ENCODE peak calls at places on chromosomes 12 and 14, in seven cellular contexts. H is tibial nerve, P is Peyer's patch, A is endothelial cell, O is fibroblast of pulmonary artery, U is WERI-Rb-1, T is lower leg skin. C is an unnamed sample.
A peak's percentile ranks its signal among the peaks of the same experiment; 100 is the strongest.

GRCh38 chr14:85024931-85025330 is 505.0 kb upstream of the FLRT2 start:
- DNase-seq in O (peak; percentile 3), P (no peak), A (no peak), H (no peak), U (no peak), T (no peak), C (no peak)

GRCh38 chr14:66746316-66747006 is 238.5 kb downstream of the GPHN start:
- DNase-seq in O (peak; percentile 79), P (no peak), H (peak; percentile 7), A (peak; percentile 17), U (no peak), T (no peak), C (no peak)

GRCh38 chr14:101854366-101854765 is 92.9 kb downstream of the PPP2R5C start:
- DNase-seq in A (peak; percentile 21), T (no peak), P (no peak), U (no peak), H (no peak), O (no peak), C (no peak)

GRCh38 chr12:64796205-64796845 is 28.1 kb upstream of the TBC1D30 start:
- DNase-seq in H (peak; percentile 81), O (peak; percentile 95), U (peak; percentile 61), A (peak; percentile 66), T (peak; percentile 79), P (peak; percentile 40), C (peak; percentile 29)

GRCh38 chr14:42307239-42307825 is 700.7 kb downstream of the LRFN5 start:
- DNase-seq in P (no peak), T (no peak), O (no peak), H (no peak), U (no peak), A (no peak), C (no peak)

GRCh38 chr14:37508500-37508899 is 86.5 kb downstream of the FOXA1 start:
- DNase-seq in P (no peak), U (no peak), H (no peak), A (no peak), T (no peak), O (peak; percentile 15), C (no peak)

GRCh38 chr12:57027805-57028153 is 11.4 kb upstream of the TAC3 start:
- DNase-seq in A (no peak), U (no peak), O (no peak), P (no peak), H (no peak), T (no peak), C (no peak)

GRCh38 chr14:67951529-67952120 is 132.0 kb downstream of the RAD51B start:
- DNase-seq in H (no peak), P (no peak), T (no peak), O (peak; percentile 51), U (no peak), A (no peak), C (no peak)

GRCh38 chr12:107441906-107442305 is 243.7 kb upstream of the PWP1 start:
- DNase-seq in H (no peak), A (no peak), T (no peak), P (no peak), U (no peak), O (peak; percentile 33), C (no peak)

GRCh38 chr14:76861574-76862255 is 35.5 kb downstream of the LRRC74A start:
- DNase-seq in U (no peak), T (no peak), O (no peak), A (no peak), H (no peak), P (no peak), C (no peak)

GRCh38 chr12:12534134-12534866 is 28.4 kb downstream of the DUSP16 start:
- DNase-seq in U (no peak), H (no peak), A (no peak), T (no peak), P (no peak), O (no peak), C (no peak)

GRCh38 chr12:13097526-13097925 is 5.9 kb downstream of the GSG1 start:
- DNase-seq in A (no peak), U (no peak), H (no peak), P (no peak), T (no peak), O (no peak), C (no peak)

GRCh38 chr12:51254592-51254991 is 15.6 kb downstream of the SMAGP start:
- DNase-seq in T (no peak), P (no peak), A (no peak), O (no peak), H (no peak), U (no peak), C (no peak)

GRCh38 chr12:15701721-15702156 is 87.4 kb downstream of the EPS8 start:
- DNase-seq in H (no peak), T (no peak), O (peak; percentile 67), A (no peak), U (no peak), P (no peak), C (no peak)

DNA sequence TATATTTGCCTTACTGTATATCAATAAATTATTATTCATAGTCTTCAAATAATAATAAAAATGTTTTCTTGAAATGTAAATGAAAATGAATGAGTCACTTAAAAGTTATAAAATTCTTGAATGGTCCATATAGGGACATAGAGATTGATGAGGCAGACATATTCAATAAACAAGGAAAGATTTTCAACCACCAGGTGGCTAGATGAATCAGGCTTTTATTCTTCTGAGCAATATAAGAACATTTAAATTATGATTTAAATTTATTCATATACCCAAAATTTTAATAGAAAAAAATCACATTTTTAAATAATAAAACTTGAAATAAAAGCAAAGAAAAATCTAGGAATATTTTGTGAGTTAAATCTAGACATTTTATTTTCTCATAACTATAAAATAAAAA is 249.6 kb downstream of the ACSS3 start:
- DNase-seq in H (no peak), P (no peak), U (no peak), A (no peak), O (no peak), T (no peak), C (no peak)
- TF ChIP-seq CTCF in H (no peak), P (no peak), U (no peak), A (peak; percentile 14), O (no peak), T (no peak), C (no peak)

DNA sequence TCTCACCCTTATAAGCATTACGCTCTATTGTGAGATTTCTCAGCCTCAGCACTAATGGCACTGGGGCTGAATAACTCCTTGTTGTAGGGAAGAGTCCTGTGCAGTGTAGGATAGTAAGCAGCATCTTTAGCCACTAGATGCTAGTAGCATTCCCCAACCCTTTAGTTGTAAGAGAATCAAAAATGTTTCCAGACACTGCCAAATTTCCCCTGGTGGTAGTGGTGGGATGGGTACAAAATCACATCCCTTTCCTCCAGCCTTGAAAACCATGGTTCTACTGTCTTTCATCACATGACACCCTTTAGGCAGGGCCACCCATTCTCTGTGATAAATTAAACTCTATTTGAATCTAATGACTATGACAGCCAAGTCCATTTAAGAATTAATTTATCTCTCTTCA is 199.3 kb downstream of the ANO4 start:
- DNase-seq in P (no peak), A (no peak), O (no peak), T (no peak), U (no peak), H (no peak), C (no peak)
- TF ChIP-seq CTCF in P (no peak), A (no peak), O (peak; percentile 6), T (no peak), U (peak; percentile 6), H (no peak), C (no peak)

GRCh38 chr14:45651906-45652305 is 398.9 kb upstream of the MIS18BP1 start:
- DNase-seq in H (no peak), U (no peak), O (no peak), P (no peak), T (no peak), A (no peak), C (no peak)

GRCh38 chr14:45649051-45649450 is 396.0 kb upstream of the MIS18BP1 start:
- DNase-seq in T (no peak), U (no peak), H (no peak), A (no peak), P (no peak), O (no peak), C (no peak)

DNA sequence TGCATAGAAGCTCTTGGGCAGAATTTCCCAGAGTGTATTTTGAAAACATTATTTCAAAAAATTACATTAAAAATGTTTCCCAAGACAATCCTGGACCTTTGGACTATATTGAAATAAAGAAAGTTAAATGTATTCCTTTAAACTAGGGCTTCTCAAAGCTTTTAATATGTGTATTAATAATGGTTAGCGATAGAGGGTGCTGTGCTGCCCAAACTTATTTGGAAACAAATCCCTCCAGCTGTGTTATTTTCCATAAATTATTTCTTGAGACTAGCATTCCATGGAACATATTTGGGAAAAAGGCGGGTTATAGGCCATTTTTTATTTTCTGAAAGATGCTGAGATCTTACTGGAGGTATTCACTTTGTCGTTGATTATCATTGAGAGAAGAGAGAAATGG is 397.8 kb upstream of the MIS18BP1 start:
- DNase-seq in O (no peak), H (no peak), P (no peak), A (no peak), T (no peak), U (no peak), C (no peak)
- TF ChIP-seq CTCF in O (no peak), H (no peak), P (no peak), A (no peak), T (no peak), U (no peak), C (no peak)

DNA sequence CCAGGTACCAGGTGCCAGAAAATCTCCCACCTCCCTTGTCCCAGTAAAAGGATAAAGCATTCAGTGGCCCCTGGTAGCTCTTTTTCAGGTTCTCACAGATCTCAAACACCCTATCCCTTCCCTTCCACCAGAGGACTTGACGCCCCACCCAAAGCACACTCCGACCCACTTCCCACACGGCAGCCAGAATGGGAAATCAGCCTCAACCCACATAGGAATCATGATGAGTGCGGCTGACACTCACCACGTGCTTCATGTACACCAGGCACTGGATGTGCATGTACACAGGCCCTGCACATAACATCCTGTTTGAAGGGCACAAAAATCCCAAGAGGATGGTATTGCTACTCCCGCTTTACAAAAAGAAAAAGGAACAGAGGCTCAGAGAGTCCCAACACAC is 71.9 kb downstream of the TBX3 start:
- DNase-seq in O (no peak), H (no peak), U (no peak), T (no peak), P (no peak), A (no peak), C (no peak)
- TF ChIP-seq CTCF in O (no peak), H (no peak), U (no peak), T (no peak), P (no peak), A (no peak), C (no peak)

C was measured in omental fat pad.